ENCODE peak calls at places on chromosomes 4 and X, in four cellular contexts. One of them, this sample, is unnamed.

GRCh38 chrX:11757729-11758399 is at the start of gene MSL3:
- DNase-seq in A549: peak; percentile 58
- DNase-seq in AG04449: no peak
- DNase-seq in uterus: no peak
- DNase-seq in this sample: peak; percentile 63

GRCh38 chr4:185840201-185840600 is 28.2 kb upstream of the SORBS2 start:
- DNase-seq in A549: no peak
- DNase-seq in AG04449: no peak
- DNase-seq in uterus: no peak
- DNase-seq in this sample: no peak

GRCh38 chr4:10977534-10977933 is 293.0 kb upstream of the CLNK start:
- DNase-seq in uterus: no peak
- DNase-seq in AG04449: no peak
- DNase-seq in A549: no peak
- DNase-seq in this sample: no peak

GRCh38 chrX:49041683-49042529 is 1.3 kb downstream of the TFE3 start:
- DNase-seq in A549: peak; percentile 42
- DNase-seq in AG04449: no peak
- DNase-seq in uterus: no peak
- DNase-seq in this sample: peak; percentile 68

GRCh38 chrX:53078943-53079342 is 3.2 kb upstream of the TSPYL2 start:
- DNase-seq in A549: no peak
- DNase-seq in AG04449: no peak
- DNase-seq in uterus: no peak
- DNase-seq in this sample: no peak

GRCh38 chr4:120973207-120973606 is 50.7 kb upstream of the PRDM5 start:
- DNase-seq in uterus: no peak
- DNase-seq in A549: no peak
- DNase-seq in AG04449: no peak
- DNase-seq in this sample: no peak

GRCh38 chr4:8393593-8394038 is 46.9 kb downstream of the ACOX3 start:
- DNase-seq in uterus: peak; percentile 89
- DNase-seq in A549: peak; percentile 56
- DNase-seq in AG04449: peak; percentile 77
- DNase-seq in this sample: peak; percentile 99

GRCh38 chr4:85496146-85496849 is 21.3 kb downstream of the ARHGAP24 start:
- DNase-seq in uterus: no peak
- DNase-seq in A549: peak; percentile 85
- DNase-seq in AG04449: no peak
- DNase-seq in this sample: peak; percentile 58

GRCh38 chr4:5082381-5082780 is 31.1 kb downstream of the STK32B start:
- DNase-seq in AG04449: no peak
- DNase-seq in uterus: no peak
- DNase-seq in A549: no peak
- DNase-seq in this sample: no peak

GRCh38 chr4:48090621-48091020 is 43.4 kb downstream of the TXK start:
- DNase-seq in uterus: no peak
- DNase-seq in AG04449: no peak
- DNase-seq in A549: no peak
- DNase-seq in this sample: no peak

GRCh38 chr4:115030281-115030680 is 83.1 kb downstream of the NDST4 start:
- DNase-seq in AG04449: no peak
- DNase-seq in A549: no peak
- DNase-seq in uterus: no peak
- DNase-seq in this sample: peak; percentile 10

GRCh38 chr4:26992657-26993361 is 132.2 kb downstream of the STIM2 start:
- DNase-seq in AG04449: no peak
- DNase-seq in A549: no peak
- DNase-seq in uterus: peak; percentile 67
- DNase-seq in this sample: peak; percentile 70

GRCh38 chrX:119417842-119418241 is 18.7 kb downstream of the SLC25A43 start:
- DNase-seq in uterus: no peak
- DNase-seq in A549: peak; percentile 24
- DNase-seq in AG04449: no peak
- DNase-seq in this sample: peak; percentile 22

GRCh38 chr4:180798016-180798574 is 1445.1 kb upstream of the TENM3 start:
- DNase-seq in A549: no peak
- DNase-seq in uterus: no peak
- DNase-seq in AG04449: no peak
- DNase-seq in this sample: no peak

GRCh38 chr4:62930884-62931283 is 1478.4 kb downstream of the TECRL start:
- DNase-seq in uterus: no peak
- DNase-seq in A549: no peak
- DNase-seq in AG04449: no peak
- DNase-seq in this sample: no peak

GRCh38 chrX:148960060-148960459 is 459.6 kb downstream of the AFF2 start:
- DNase-seq in A549: no peak
- DNase-seq in uterus: no peak
- DNase-seq in AG04449: no peak
- DNase-seq in this sample: peak; percentile 1

GRCh38 chrX:154369453-154370299 is 4.8 kb downstream of the FLNA start:
- DNase-seq in A549: peak; percentile 93
- DNase-seq in AG04449: peak; percentile 75
- DNase-seq in uterus: peak; percentile 91
- DNase-seq in this sample: peak; percentile 96

GRCh38 chr4:78362310-78362709 is 189.3 kb upstream of the ANXA3 start:
- DNase-seq in AG04449: no peak
- DNase-seq in uterus: no peak
- DNase-seq in A549: no peak
- DNase-seq in this sample: no peak

GRCh38 chrX:11881485-11882170 is 123.6 kb downstream of the MSL3 start:
- DNase-seq in uterus: no peak
- DNase-seq in AG04449: no peak
- DNase-seq in A549: peak; percentile 26
- DNase-seq in this sample: no peak

GRCh38 chr4:26701786-26702227 is 117.9 kb downstream of the TBC1D19 start:
- DNase-seq in uterus: no peak
- DNase-seq in AG04449: no peak
- DNase-seq in A549: no peak
- DNase-seq in this sample: peak; percentile 56

GRCh38 chrX:2500681-2501151 is at the start of the genes DHRSX and ZBED1:
- DNase-seq in A549: peak; percentile 37
- DNase-seq in uterus: no peak
- DNase-seq in AG04449: no peak
- DNase-seq in this sample: no peak

GRCh38 chr4:80365928-80366327 is 30.4 kb downstream of the CFAP299 start:
- DNase-seq in AG04449: peak; percentile 33
- DNase-seq in A549: peak; percentile 14
- DNase-seq in uterus: no peak
- DNase-seq in this sample: peak; percentile 73

GRCh38 chr4:187576751-187577150 is 418.8 kb upstream of the ZFP42 start:
- DNase-seq in uterus: no peak
- DNase-seq in A549: no peak
- DNase-seq in AG04449: no peak
- DNase-seq in this sample: no peak

GRCh38 chr4:95835672-95836071 is 4.2 kb upstream of the PDHA2 start:
- DNase-seq in A549: peak; percentile 15
- DNase-seq in uterus: no peak
- DNase-seq in AG04449: no peak
- DNase-seq in this sample: no peak

GRCh38 chr4:98706200-98706813 is 47.9 kb upstream of the TSPAN5 start:
- DNase-seq in uterus: no peak
- DNase-seq in AG04449: no peak
- DNase-seq in A549: no peak
- DNase-seq in this sample: no peak

GRCh38 chr4:32858971-32859370 is 2138.8 kb downstream of the PCDH7 start:
- DNase-seq in A549: peak; percentile 29
- DNase-seq in uterus: no peak
- DNase-seq in AG04449: no peak
- DNase-seq in this sample: peak; percentile 94

GRCh38 chr4:23934915-23935314 is 45.1 kb upstream of the PPARGC1A start:
- DNase-seq in AG04449: peak; percentile 83
- DNase-seq in A549: no peak
- DNase-seq in uterus: no peak
- DNase-seq in this sample: peak; percentile 95

GRCh38 chr4:151627491-151627890 is 133.3 kb downstream of the GATB start:
- DNase-seq in A549: no peak
- DNase-seq in AG04449: no peak
- DNase-seq in uterus: no peak
- DNase-seq in this sample: peak; percentile 45

GRCh38 chr4:153160856-153161598 is 43.2 kb upstream of the TRIM2 start:
- DNase-seq in A549: no peak
- DNase-seq in AG04449: no peak
- DNase-seq in uterus: no peak
- DNase-seq in this sample: no peak

GRCh38 chrX:63561425-63561824 is 210.3 kb upstream of the SPIN4 start:
- DNase-seq in uterus: no peak
- DNase-seq in A549: no peak
- DNase-seq in AG04449: no peak
- DNase-seq in this sample: no peak

GRCh38 chrX:77960567-77960966 is 8.9 kb downstream of the PGAM4 start:
- DNase-seq in A549: no peak
- DNase-seq in AG04449: no peak
- DNase-seq in uterus: no peak
- DNase-seq in this sample: no peak

GRCh38 chr4:41693629-41694028 is 54.9 kb downstream of the PHOX2B start:
- DNase-seq in A549: peak; percentile 45
- DNase-seq in AG04449: no peak
- DNase-seq in uterus: no peak
- DNase-seq in this sample: peak; percentile 39

GRCh38 chr4:7657545-7658296 is 223.0 kb upstream of the PSAPL1 start:
- DNase-seq in A549: no peak
- DNase-seq in uterus: no peak
- DNase-seq in AG04449: no peak
- DNase-seq in this sample: no peak

GRCh38 chr4:38308728-38309315 is 348.6 kb downstream of the PTTG2 start:
- DNase-seq in uterus: no peak
- DNase-seq in A549: no peak
- DNase-seq in AG04449: no peak
- DNase-seq in this sample: peak; percentile 65

GRCh38 chrX:15269618-15270521 is at the start of gene ASB9:
- DNase-seq in A549: peak; percentile 96
- DNase-seq in uterus: peak; percentile 26
- DNase-seq in AG04449: peak; percentile 12
- DNase-seq in this sample: peak; percentile 79

GRCh38 chrX:68511255-68511654 is 12.4 kb downstream of the YIPF6 start:
- DNase-seq in uterus: peak; percentile 35
- DNase-seq in AG04449: no peak
- DNase-seq in A549: peak; percentile 52
- DNase-seq in this sample: peak; percentile 55

GRCh38 chr4:118288097-118288496 is 64.7 kb downstream of the PRSS12 start:
- DNase-seq in uterus: no peak
- DNase-seq in A549: no peak
- DNase-seq in AG04449: peak; percentile 54
- DNase-seq in this sample: peak; percentile 86

GRCh38 chrX:14673764-14674163 is 144.4 kb downstream of the GLRA2 start:
- DNase-seq in AG04449: peak; percentile 36
- DNase-seq in A549: peak; percentile 69
- DNase-seq in uterus: no peak
- DNase-seq in this sample: peak; percentile 91

GRCh38 chr4:48877827-48878535 is 28.6 kb downstream of the OCIAD2 start:
- DNase-seq in A549: no peak
- DNase-seq in AG04449: no peak
- DNase-seq in uterus: no peak
- DNase-seq in this sample: no peak

GRCh38 chr4:168795346-168795745 is 214.7 kb downstream of the CBR4 start:
- DNase-seq in A549: no peak
- DNase-seq in AG04449: no peak
- DNase-seq in uterus: no peak
- DNase-seq in this sample: no peak
- H3K4me3 ChIP-seq in A549: no peak overlapping the region
- H3K4me3 ChIP-seq in AG04449: no peak overlapping the region
- H3K4me3 ChIP-seq in uterus: no peak overlapping the region
- H3K4me3 ChIP-seq in this sample: no peak overlapping the region

DNA sequence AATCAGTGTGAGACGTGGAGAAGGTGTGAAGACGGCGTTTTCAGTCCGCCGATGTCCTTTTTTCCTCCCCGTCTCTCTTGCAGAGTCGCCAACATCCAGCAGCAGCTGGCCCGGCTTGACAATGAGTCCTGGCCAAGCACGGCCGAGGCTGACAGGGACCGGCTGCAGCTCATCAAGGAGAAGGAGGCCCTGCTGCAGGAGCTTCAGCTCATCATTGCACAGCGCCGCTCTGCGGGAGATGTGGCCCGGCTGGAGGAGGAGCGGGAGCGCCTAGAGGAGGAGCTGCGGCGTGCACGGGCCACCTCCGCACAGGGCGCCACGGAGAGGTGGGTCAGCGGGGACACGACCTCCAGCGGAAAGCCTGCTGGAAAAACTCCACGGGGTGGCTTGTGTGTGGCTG is 47.1 kb upstream of the CLCN4 start:
- DNase-seq in uterus: peak; percentile 53
- DNase-seq in A549: no peak
- DNase-seq in AG04449: no peak
- DNase-seq in this sample: no peak
- H3K4me3 ChIP-seq in uterus: no peak overlapping the region
- H3K4me3 ChIP-seq in A549: no peak overlapping the region
- H3K4me3 ChIP-seq in AG04449: no peak overlapping the region
- H3K4me3 ChIP-seq in this sample: no peak overlapping the region

GRCh38 chr4:138831943-138832342 is 183.6 kb upstream of the NOCT start:
- DNase-seq in uterus: no peak
- DNase-seq in AG04449: no peak
- DNase-seq in A549: peak; percentile 4
- DNase-seq in this sample: no peak
- H3K4me3 ChIP-seq in uterus: no peak overlapping the region
- H3K4me3 ChIP-seq in AG04449: no peak overlapping the region
- H3K4me3 ChIP-seq in A549: no peak overlapping the region
- H3K4me3 ChIP-seq in this sample: no peak overlapping the region

DNA sequence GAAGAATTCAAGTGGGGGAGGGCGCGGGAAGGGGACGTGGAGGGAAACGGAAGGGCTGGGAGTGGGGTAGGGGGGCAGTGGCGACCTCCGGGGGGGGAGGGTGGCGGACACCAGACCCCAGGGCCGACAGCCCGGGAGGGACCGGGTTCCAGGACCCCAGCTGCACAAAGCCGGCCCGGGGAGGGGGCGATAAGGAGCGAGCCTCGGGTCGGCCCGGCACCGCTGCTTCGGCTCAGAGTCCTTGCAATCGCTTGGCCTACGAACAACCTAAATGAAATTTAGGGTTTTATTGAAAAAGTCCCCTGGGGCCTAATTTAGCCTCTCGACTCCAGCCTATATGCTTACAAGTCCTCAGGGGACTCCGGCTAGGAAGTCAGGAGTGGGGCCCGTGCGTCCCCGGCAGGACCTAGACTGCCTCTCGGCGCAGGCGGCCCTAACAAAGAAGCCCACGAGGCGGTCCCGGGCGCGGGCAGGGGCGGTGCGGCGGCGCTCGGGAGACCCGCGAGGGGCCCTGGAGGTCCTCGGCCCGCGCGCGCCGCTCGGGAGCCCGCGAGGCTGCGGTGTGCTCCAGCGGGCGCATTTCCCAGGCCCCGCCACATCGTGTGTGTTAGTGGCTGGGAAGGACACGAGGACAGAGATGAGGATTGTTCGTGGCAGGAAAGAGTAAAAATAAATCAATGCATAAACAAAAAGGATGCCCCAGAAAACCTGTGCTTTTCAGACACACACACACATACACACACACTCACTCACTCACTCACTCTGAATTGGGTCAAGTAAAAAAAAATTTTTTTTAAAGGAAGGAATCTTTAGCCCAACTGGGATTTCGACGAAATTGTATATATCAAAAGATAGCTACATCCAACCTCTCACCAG is 70.0 kb downstream of the MGST2 start:
- DNase-seq in uterus: peak; percentile 44
- DNase-seq in A549: no peak
- DNase-seq in AG04449: no peak
- DNase-seq in this sample: peak; percentile 12
- H3K4me3 ChIP-seq in uterus: peak overlapping the region; percentile 56
- H3K4me3 ChIP-seq in A549: no peak overlapping the region
- H3K4me3 ChIP-seq in AG04449: peak overlapping the region; percentile 59
- H3K4me3 ChIP-seq in this sample: peak overlapping the region; percentile 52

GRCh38 chrX:143632625-143633387 is 3.1 kb downstream of the SLITRK4 start:
- DNase-seq in AG04449: no peak
- DNase-seq in uterus: no peak
- DNase-seq in A549: no peak
- DNase-seq in this sample: peak; percentile 7
- H3K4me3 ChIP-seq in AG04449: no peak overlapping the region
- H3K4me3 ChIP-seq in uterus: no peak overlapping the region
- H3K4me3 ChIP-seq in A549: no peak overlapping the region
- H3K4me3 ChIP-seq in this sample: no peak overlapping the region